ENCODE peak calls at places on chromosomes 5 and 9, in eight cellular contexts. H, Z, A, Y, C, R, I and E are unnamed samples.

GRCh38 chr5:157080291-157080690 is 21.4 kb upstream of the HAVCR1 start:
- DNase-seq in Z (no peak), A (no peak), C (no peak), H (no peak), Y (no peak), I (no peak), R (no peak), E (no peak)

GRCh38 chr9:113416149-113416726 is 5.7 kb downstream of the C9orf43 start:
- DNase-seq in A (no peak), Z (no peak), Y (no peak), C (no peak), H (no peak), R (no peak), I (no peak), E (peak)

GRCh38 chr5:170397059-170397458 is 7.9 kb upstream of the KCNMB1 start:
- DNase-seq in A (no peak), I (no peak), R (no peak), H (no peak), Z (no peak), C (no peak), Y (no peak), E (no peak)

GRCh38 chr5:55316289-55316688 is 8.5 kb downstream of the MTREX start:
- DNase-seq in C (no peak), H (no peak), Y (no peak), Z (no peak), I (no peak), A (no peak), R (no peak), E (no peak)

GRCh38 chr9:23784962-23785361 is 41.1 kb downstream of the ELAVL2 start:
- DNase-seq in A (no peak), R (no peak), H (no peak), I (no peak), Z (no peak), C (no peak), Y (no peak), E (no peak)

GRCh38 chr9:88498880-88499279 is 36.1 kb upstream of the NXNL2 start:
- DNase-seq in I (no peak), A (no peak), Z (no peak), Y (no peak), H (no peak), R (no peak), C (no peak), E (no peak)

GRCh38 chr9:33799928-33800689 is 4.7 kb downstream of the PRSS3 start:
- DNase-seq in C (no peak), R (peak), A (no peak), Y (no peak), I (no peak), H (no peak), Z (no peak), E (no peak)

GRCh38 chr5:43396762-43397304 is 15.4 kb downstream of the CCL28 start:
- DNase-seq in Z (peak), I (no peak), H (peak), C (peak), A (peak), R (peak), Y (peak), E (peak)

GRCh38 chr5:140312067-140312790 is 9.3 kb upstream of the PFDN1 start:
- DNase-seq in Y (peak), Z (no peak), H (no peak), R (peak), C (peak), A (no peak), I (peak), E (no peak)

GRCh38 chr5:38078161-38078560 is 180.2 kb upstream of the EGFLAM start:
- DNase-seq in R (peak), A (no peak), H (no peak), Y (no peak), I (no peak), Z (no peak), C (peak), E (no peak)

GRCh38 chr5:114332925-114333324 is 28.9 kb upstream of the KCNN2 start:
- DNase-seq in I (no peak), A (no peak), Z (no peak), H (no peak), C (no peak), Y (peak), R (no peak), E (no peak)

GRCh38 chr9:32550046-32550608 is 2.0 kb upstream of the SMIM27 start:
- DNase-seq in Z (no peak), C (peak), R (peak), A (no peak), Y (peak), I (no peak), H (no peak), E (peak)

GRCh38 chr5:140926211-140926902 is at the start of gene PCDHAC1:
- DNase-seq in I (no peak), Z (peak), C (peak), R (peak), Y (peak), H (peak), A (no peak), E (no peak)

DNA sequence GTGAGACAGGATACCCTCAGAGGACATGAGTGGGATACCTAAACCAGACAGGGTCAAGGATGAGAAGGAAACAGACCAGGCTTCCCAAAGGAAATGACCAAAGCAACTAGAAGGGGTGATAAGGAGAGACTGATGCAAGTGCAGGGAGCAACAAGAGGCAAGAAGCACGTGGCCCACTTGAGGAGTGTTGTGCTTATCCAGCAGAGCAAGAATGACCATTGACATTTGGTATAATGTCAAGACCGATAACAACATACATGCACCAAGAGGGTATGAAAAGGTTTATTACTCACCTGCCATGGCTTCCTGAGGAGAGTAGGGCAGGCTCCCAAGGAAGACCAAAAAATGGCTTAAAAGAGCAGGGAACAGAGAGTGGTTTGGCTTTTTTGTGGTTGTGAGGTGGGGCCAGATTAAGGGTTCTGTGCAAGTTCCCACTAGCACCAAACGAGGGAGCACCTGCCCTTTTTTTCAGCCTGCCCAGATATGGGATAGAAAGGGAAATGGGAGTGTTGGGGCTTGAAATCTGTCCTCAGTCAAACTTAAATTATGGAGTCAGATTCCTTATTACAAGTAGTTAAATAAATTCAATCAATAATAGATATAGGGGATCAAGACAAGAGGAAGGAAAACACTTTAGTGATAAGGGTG is 513.6 kb downstream of the RASEF start:
- DNase-seq in C (no peak), Z (no peak), A (no peak), Y (no peak), R (no peak), H (no peak), I (no peak), E (no peak)
- TF ChIP-seq CTCF in C (peak), Z (no peak), A (no peak), Y (no peak), R (no peak), H (no peak), I (no peak), E (no peak)

DNA sequence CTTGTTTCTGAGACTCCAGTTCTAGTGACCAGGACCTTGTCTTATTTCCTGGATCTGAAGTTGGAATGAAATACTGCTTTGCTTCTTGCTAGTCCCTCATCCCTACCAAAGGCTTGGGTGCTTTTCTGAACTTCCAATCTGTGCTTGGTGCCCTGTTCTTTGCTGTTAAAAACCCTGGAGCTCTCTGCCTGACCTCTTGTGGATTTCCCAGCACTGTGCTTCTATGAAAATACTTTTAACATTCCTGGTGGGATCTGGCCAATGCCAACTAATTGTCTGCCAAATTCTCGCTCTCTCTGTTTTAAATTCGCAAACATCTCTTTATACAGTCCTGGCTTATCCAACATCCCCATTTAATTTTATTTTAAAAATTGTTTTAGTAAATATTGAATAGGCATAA is 26.7 kb upstream of the CSNK1G3 start:
- DNase-seq in I (no peak), Z (no peak), A (no peak), R (no peak), Y (no peak), H (no peak), C (no peak), E (no peak)
- TF ChIP-seq CTCF in I (no peak), Z (no peak), A (no peak), R (no peak), Y (no peak), H (no peak), C (no peak), E (no peak)

GRCh38 chr5:167970002-167970401 is 321.4 kb upstream of the WWC1 start:
- DNase-seq in Z (no peak), Y (no peak), H (no peak), C (no peak), R (peak), A (no peak), I (no peak), E (peak)
- TF ChIP-seq CTCF in Z (no peak), Y (no peak), H (no peak), C (no peak), R (peak), A (no peak), I (no peak), E (no peak)

GRCh38 chr9:127206666-127207065 is 57.9 kb upstream of the GARNL3 start:
- DNase-seq in I (no peak), Z (no peak), Y (no peak), R (no peak), H (no peak), A (no peak), C (no peak), E (no peak)

GRCh38 chr9:127202461-127203139 is 62.0 kb upstream of the GARNL3 start:
- DNase-seq in H (peak), A (no peak), R (peak), Z (no peak), Y (no peak), I (no peak), C (no peak), E (no peak)

GRCh38 chr9:127203501-127204327 is 60.9 kb upstream of the GARNL3 start:
- DNase-seq in R (no peak), Y (no peak), I (no peak), H (peak), C (no peak), A (no peak), Z (no peak), E (no peak)

GRCh38 chr9:127205952-127206351 is 58.6 kb upstream of the GARNL3 start:
- DNase-seq in I (no peak), Z (no peak), H (no peak), C (no peak), A (no peak), R (no peak), Y (no peak), E (no peak)

GRCh38 chr9:127204771-127205470 is 59.7 kb upstream of the GARNL3 start:
- DNase-seq in Z (peak), R (peak), H (peak), I (no peak), C (no peak), A (no peak), Y (no peak), E (no peak)
- TF ChIP-seq CTCF in Z (no peak), R (peak), H (peak), I (no peak), C (no peak), A (no peak), Y (peak), E (peak)

DNA sequence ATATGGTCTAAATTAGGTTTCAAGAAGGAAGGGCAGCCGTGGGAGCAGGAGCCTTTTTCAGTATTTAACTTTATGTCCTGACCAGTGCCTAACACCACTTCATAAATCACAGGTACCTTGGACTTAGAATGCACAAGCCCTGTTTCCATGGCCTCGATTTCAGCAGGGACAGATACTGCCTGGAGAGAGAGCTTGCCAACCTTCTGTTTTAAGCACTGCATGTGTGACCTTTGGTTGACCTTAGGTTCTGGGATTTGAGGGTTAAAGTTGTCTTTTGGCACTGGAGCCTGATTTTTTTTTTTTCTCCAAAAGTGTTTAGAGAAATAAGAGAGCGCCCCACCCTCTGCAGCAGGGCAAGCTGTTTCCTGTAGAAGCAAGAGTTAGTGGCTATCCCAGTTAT is 199.6 kb upstream of the MAP3K1 start:
- DNase-seq in Z (no peak), I (no peak), H (no peak), Y (peak), R (no peak), C (no peak), A (no peak), E (no peak)
- TF ChIP-seq CTCF in Z (no peak), I (no peak), H (no peak), Y (no peak), R (no peak), C (no peak), A (no peak), E (no peak)

DNA sequence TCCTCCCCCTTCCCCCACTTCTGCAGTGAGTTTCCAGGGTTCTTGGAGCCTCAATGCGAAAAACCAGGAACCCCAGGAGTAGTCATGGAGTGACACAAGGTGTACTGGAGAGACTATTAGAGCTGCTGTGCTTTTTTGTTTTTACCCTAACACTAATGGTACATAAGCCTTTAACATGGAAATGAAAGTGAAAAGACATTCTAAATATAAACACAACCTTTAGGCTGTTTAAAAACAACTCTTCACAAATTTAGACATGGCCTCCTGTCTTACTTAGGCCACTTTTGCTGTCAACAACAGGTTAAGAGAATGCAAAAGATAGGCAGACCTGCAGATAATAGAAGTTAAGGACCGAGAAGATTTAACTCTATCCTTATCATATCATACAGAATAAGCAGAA is 232.2 kb downstream of the DENND1A start:
- DNase-seq in A (no peak), R (no peak), I (no peak), Y (no peak), C (no peak), H (no peak), Z (no peak), E (no peak)
- TF ChIP-seq CTCF in A (no peak), R (no peak), I (no peak), Y (no peak), C (no peak), H (no peak), Z (no peak), E (no peak)

DNA sequence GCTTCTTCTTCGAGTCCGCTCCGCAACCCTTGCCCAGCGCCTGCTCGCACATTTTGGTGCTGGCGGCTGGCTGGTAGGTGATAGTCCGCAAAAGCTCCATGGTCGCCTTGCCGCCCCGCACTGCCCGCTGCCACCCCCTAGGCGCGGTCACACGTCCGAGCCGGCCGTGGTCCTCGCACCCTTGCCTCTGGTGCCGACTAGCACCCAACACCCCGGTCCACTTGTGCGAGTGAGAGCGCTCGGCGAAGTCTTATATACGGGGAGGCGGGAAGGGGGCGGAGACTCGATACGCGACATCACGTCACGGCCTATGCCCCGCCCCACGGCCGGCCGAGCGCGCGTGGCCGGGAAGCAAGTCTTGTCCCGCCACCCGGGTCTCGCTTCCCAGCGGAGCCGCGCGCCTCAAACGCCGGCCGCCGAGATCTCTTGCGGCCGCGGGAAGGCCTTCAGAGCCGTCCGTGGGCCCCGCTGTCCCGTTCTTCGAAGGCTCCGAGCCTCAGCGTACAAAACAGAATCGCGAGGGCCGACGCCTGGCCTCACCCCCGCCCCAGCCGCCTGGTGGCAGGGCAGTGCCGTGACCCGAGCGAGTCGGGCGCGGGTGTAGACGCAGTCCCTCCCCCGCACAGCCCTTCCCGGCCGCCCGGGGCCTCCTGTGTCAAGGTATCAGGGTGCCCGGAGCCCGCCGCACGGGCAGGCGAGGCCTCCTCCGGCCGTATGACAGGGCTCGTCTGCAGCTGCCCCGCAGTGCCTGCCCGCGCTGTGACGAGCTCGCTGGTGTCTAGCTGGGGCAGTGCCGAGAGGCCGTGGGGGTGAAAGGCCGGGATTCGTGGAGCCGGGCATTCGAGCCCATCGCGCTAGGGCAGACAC is at the start of gene PLK2:
- DNase-seq in H (peak), C (peak), Y (peak), A (peak), Z (peak), I (peak), R (peak), E (peak)
- TF ChIP-seq CTCF in H (peak), C (peak), Y (peak), A (peak), Z (no peak), I (no peak), R (no peak), E (peak)

GRCh38 chr9:125904155-125904841 is 157.1 kb downstream of the PBX3 start:
- DNase-seq in R (no peak), I (no peak), Z (no peak), A (no peak), H (no peak), Y (peak), C (no peak), E (no peak)
- TF ChIP-seq CTCF in R (no peak), I (no peak), Z (no peak), A (no peak), H (no peak), Y (no peak), C (no peak), E (no peak)